ENCODE peak calls at places on chromosomes 7 and 10, in five cellular contexts. Z, I, B, Q and S are unnamed samples.

GRCh38 chr10:14500172-14500765 is 169.5 kb upstream of the FRMD4A start:
- DNase-seq in Z (peak), I (no peak), B (no peak), Q (no peak), S (no peak)

GRCh38 chr10:23914641-23915040 is 294.3 kb upstream of the KIAA1217 start:
- DNase-seq in Z (no peak), I (no peak), B (no peak), Q (no peak), S (no peak)

GRCh38 chr10:123194056-123194455 is 39.9 kb downstream of the BUB3 start:
- DNase-seq in Z (no peak), I (no peak), B (no peak), Q (no peak), S (no peak)

GRCh38 chr7:66224171-66224773 is 19.1 kb downstream of the TPST1 start:
- DNase-seq in Z (no peak), I (no peak), B (no peak), Q (no peak), S (no peak)

GRCh38 chr10:51528527-51528926 is 170.9 kb downstream of the CSTF2T start:
- DNase-seq in Z (no peak), I (no peak), B (no peak), Q (no peak), S (no peak)

GRCh38 chr10:80108576-80109239 is 23.8 kb upstream of the PLAC9 start:
- DNase-seq in Z (no peak), I (no peak), B (no peak), Q (no peak), S (no peak)

GRCh38 chr7:28858206-28858605 is 99.9 kb downstream of the TRIL start:
- DNase-seq in Z (no peak), I (no peak), B (no peak), Q (no peak), S (no peak)

GRCh38 chr10:49569031-49569765 is 30.3 kb upstream of the ERCC6 start:
- DNase-seq in Z (no peak), I (no peak), B (no peak), Q (no peak), S (no peak)

GRCh38 chr10:71921319-71922027 is 42.7 kb upstream of the CHST3 start:
- DNase-seq in Z (peak), I (no peak), B (no peak), Q (no peak), S (peak)